ENCODE peak calls at places on chromosomes 16 and 17, in four cellular contexts. M is lower lobe of right lung, T is ascending aorta, N is H9. Q is an unnamed sample.

GRCh38 chr17:6480325-6480675 is 36.0 kb downstream of the PIMREG start:
- DNase-seq in M (no peak), T (no peak), N (no peak), Q (no peak)

GRCh38 chr16:30112197-30113030 is 923 bp downstream of the GDPD3 start:
- DNase-seq in M (peak; percentile 72), T (no peak), N (peak; percentile 86), Q (no peak)

GRCh38 chr17:34820922-34821321 is 140.3 kb downstream of the CCT6B start:
- DNase-seq in M (no peak), T (no peak), N (peak; percentile 45), Q (no peak)

GRCh38 chr16:81875461-81875860 is 96.4 kb downstream of the PLCG2 start:
- DNase-seq in M (no peak), T (no peak), N (no peak), Q (no peak)

GRCh38 chr17:2394775-2395191 is 6.1 kb downstream of the MNT start:
- DNase-seq in M (no peak), T (no peak), N (peak; percentile 28), Q (no peak)

GRCh38 chr17:40473573-40474365 is 27.7 kb downstream of the TNS4 start:
- DNase-seq in M (no peak), T (no peak), N (no peak), Q (no peak)

GRCh38 chr16:6160303-6160702 is 1062.7 kb upstream of the EEF2KMT start:
- DNase-seq in M (no peak), T (no peak), N (no peak), Q (no peak)

GRCh38 chr16:35258381-35258780 is 1799.0 kb downstream of the TP53TG3F start:
- DNase-seq in M (no peak), T (no peak), N (no peak), Q (no peak)

GRCh38 chr16:35516551-35516950 is 2057.1 kb downstream of the TP53TG3F start:
- DNase-seq in M (no peak), T (no peak), N (no peak), Q (no peak)

GRCh38 chr17:62653831-62654829 is 26.7 kb downstream of the MRC2 start:
- DNase-seq in M (peak; percentile 66), T (peak; percentile 7), N (no peak), Q (no peak)

GRCh38 chr17:42809250-42809649 is 10.6 kb downstream of the CNTD1 start:
- DNase-seq in M (no peak), T (no peak), N (no peak), Q (no peak)

GRCh38 chr16:78045865-78046581 is 23.7 kb downstream of the CLEC3A start:
- DNase-seq in M (peak; percentile 73), T (no peak), N (peak; percentile 94), Q (peak; percentile 3)

GRCh38 chr17:41710472-41711090 is 1.6 kb upstream of the GAST start:
- DNase-seq in M (no peak), T (no peak), N (no peak), Q (peak; percentile 16)

GRCh38 chr16:180921-181667 is 835 bp downstream of the HBQ1 start:
- DNase-seq in M (peak; percentile 88), T (no peak), N (peak; percentile 91), Q (peak; percentile 29)

GRCh38 chr16:85385463-85386331 is 227.4 kb upstream of the GSE1 start:
- DNase-seq in M (peak; percentile 41), T (no peak), N (no peak), Q (no peak)

GRCh38 chr17:56506349-56506748 is 87.2 kb upstream of the NOG start:
- DNase-seq in M (no peak), T (no peak), N (no peak), Q (no peak)

GRCh38 chr17:56505154-56505756 is 88.2 kb upstream of the NOG start:
- DNase-seq in M (no peak), T (no peak), N (no peak), Q (no peak)

GRCh38 chr17:56514899-56515298 is 78.6 kb upstream of the NOG start:
- DNase-seq in M (no peak), T (no peak), N (no peak), Q (no peak)

GRCh38 chr17:56514264-56514663 is 79.2 kb upstream of the NOG start:
- DNase-seq in M (no peak), T (no peak), N (no peak), Q (no peak)

DNA sequence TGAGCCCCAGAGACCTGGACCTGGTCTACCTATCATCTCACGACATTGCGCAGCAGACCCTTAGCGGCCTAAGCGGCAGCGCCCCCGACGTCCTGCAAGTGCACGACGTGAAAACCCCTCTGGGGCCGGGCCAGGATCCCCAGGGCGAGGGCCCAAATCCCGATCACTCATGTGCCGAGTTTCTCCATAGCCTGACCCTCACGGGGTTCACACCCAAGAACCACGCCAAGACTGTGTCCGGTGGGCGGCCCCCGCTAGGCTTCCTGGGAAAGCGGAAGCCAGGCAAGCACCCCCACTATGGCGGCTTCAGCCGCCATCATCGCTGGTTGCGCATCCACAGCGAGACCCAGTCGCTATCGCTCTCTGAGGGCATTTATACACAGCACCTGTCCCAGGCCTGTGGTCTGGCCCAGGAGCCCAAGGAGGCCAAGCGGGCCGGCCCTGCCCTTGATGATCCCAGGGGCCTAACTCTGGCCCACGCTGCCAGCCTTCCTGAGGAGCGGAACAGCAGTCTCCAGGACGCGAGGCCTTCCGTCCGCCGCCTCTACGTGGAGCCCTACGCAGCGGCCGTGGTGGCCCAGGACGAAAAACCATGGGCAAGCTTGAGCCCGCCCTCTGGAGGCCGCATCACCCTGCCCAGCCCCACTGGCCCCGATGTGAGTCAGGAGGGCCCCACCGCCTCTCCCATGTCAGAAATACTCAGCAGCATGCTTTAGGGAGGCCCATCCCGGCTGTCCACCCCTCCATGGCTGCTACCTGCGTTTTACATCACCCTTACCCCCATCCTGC is 82.8 kb upstream of the NOG start:
- DNase-seq in M (peak; percentile 42), T (no peak), N (peak; percentile 56), Q (no peak)
- H3K27ac ChIP-seq in M (no peak overlapping the region), T (no peak overlapping the region), N (no peak overlapping the region), Q (no peak overlapping the region)

GRCh38 chr17:80031691-80032480 is 3.8 kb downstream of the TBC1D16 start:
- DNase-seq in M (no peak), T (no peak), N (peak; percentile 18), Q (no peak)

GRCh38 chr17:80033840-80034239 is 1.8 kb downstream of the TBC1D16 start:
- DNase-seq in M (no peak), T (no peak), N (peak; percentile 13), Q (no peak)

GRCh38 chr17:80034654-80034976 is 1.1 kb downstream of the TBC1D16 start:
- DNase-seq in M (no peak), T (no peak), N (no peak), Q (no peak)

GRCh38 chr17:80030730-80031410 is 4.8 kb downstream of the TBC1D16 start:
- DNase-seq in M (peak; percentile 83), T (no peak), N (no peak), Q (no peak)

DNA sequence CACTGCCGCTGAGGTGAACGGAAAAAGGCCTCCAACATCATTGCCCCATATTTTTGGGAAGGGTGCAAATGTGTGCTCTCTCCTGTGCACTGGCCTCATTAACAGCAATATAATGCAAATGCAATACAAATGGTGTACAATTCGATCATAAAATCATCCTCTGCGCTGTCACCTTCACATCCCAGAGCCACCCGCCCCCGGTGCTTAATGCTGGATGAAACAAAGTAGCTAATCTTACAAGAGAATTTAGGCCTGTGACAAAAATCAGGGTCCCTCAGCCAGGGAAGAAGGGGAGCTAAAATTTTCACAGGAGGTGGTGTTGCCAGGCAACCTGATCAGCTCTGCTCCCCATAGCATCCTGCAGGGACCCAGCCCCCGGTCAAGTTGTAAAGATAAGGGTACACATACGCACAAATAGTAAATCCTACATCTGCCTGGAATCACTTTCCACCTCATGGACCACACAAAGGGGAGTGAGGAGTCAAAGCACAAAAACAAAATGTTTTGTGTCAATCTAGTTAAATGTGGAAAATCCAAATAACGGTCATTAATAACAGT is 3.0 kb downstream of the TBC1D16 start:
- DNase-seq in M (no peak), T (no peak), N (no peak), Q (no peak)
- H3K27ac ChIP-seq in M (no peak overlapping the region), T (no peak overlapping the region), N (no peak overlapping the region), Q (no peak overlapping the region)

GRCh38 chr17:4998027-4998665 is 396 bp downstream of the KIF1C start:
- DNase-seq in M (peak; percentile 80), T (no peak), N (peak; percentile 72), Q (no peak)
- H3K27ac ChIP-seq in M (peak overlapping the region; percentile 94), T (peak overlapping the region; percentile 95), N (no peak overlapping the region), Q (peak overlapping the region; percentile 82)

DNA sequence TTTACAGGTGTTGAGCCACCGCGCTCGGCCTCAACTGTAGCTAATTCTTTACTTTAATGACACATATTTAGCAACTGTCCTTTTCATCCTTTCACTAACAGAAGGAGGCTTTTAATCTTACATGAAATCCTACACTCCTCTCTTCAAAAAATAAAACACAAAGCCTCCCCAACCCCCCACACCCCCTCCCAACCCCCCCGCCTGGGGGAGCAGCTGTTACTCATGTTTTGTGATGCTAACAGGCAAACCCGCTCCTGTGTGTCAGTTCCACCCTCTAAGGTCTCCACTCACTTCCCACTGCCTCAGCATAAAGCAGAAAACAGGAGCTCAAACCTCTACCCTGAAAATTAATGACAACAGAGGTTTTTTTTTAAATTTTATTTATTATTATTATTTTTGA is 55.4 kb upstream of the SLC25A19 start:
- DNase-seq in M (no peak), T (no peak), N (peak; percentile 76), Q (no peak)
- H3K27ac ChIP-seq in M (no peak overlapping the region), T (no peak overlapping the region), N (no peak overlapping the region), Q (no peak overlapping the region)

GRCh38 chr16:27781981-27782880 is 232.3 kb downstream of the KATNIP start:
- DNase-seq in M (no peak), T (no peak), N (no peak), Q (no peak)
- H3K27ac ChIP-seq in M (no peak overlapping the region), T (no peak overlapping the region), N (no peak overlapping the region), Q (no peak overlapping the region)

DNA sequence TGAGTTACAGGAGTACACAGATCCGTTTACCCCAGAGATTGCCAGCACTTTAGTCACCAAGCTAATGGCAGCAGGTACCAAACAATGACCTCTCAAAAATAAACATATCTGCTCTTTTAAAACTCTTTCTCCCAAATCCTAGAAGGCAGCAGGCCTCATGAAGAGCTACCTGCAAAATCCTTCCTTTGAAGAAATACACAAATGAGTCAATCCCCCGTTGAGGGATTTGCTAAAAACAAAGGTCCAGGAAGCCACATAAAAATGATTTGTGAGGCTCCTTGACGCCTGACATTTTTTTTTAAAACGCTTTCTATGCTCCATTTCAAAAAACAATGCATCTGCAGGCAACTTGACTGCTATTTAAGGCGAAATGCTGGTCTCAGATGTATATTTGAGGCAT is 58.2 kb downstream of the NACA2 start:
- DNase-seq in M (no peak), T (no peak), N (no peak), Q (no peak)
- H3K27ac ChIP-seq in M (no peak overlapping the region), T (no peak overlapping the region), N (no peak overlapping the region), Q (no peak overlapping the region)

DNA sequence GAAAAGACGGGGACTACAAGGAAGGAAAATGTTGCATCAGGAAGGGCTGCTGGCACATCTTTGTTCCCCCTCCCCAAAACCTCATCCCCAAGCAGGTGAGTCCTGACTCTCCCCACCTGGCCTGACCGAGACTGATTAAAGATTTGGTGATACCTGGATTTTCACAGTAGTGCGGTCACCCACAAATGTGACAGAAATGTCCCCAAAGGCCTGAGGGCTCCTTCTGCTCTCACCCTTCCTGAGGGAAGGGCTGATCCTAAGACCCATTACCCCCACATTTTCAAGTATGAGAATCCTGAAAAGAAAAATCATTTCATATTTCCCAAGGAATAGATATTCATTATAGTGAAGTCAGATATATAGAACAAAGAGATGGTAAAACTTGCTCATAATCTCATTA is 28.8 kb downstream of the TBC1D3B start:
- DNase-seq in M (no peak), T (no peak), N (no peak), Q (no peak)
- H3K27ac ChIP-seq in M (no peak overlapping the region), T (no peak overlapping the region), N (no peak overlapping the region), Q (no peak overlapping the region)